ENCODE peak calls at places on chromosomes 12 and 14, in seven cellular contexts. K is effector memory CD4-positive, alpha-beta T cell; D is tibial artery; Z is aorta; S is A673; O is stomach; R is mammary epithelial cell. X is an unnamed sample. For H3K4me1 and H3K27me3, the result is how much of the 10 kb centered on the place peaks cover.

GRCh38 chr12:41850046-41850445 is 294.6 kb downstream of the GXYLT1 start:
- DNase-seq in O (no peak), Z (no peak), D (no peak), K (no peak), R (no peak), S (peak), X (no peak)

GRCh38 chr12:88931598-88931997 is 351.3 kb upstream of the KITLG start:
- DNase-seq in D (no peak), K (no peak), O (no peak), S (no peak), Z (no peak), R (no peak), X (no peak)

GRCh38 chr12:40144023-40144422 is 38.1 kb upstream of the SLC2A13 start:
- DNase-seq in D (no peak), K (no peak), O (no peak), S (no peak), Z (peak), R (no peak), X (no peak)

GRCh38 chr12:106954462-106955376 is 988 bp upstream of the TMEM263 start:
- DNase-seq in S (no peak), R (peak), Z (peak), K (no peak), D (peak), O (no peak), X (peak)

GRCh38 chr14:21997300-21997699 is 323.7 kb upstream of the OR4E1 start:
- DNase-seq in S (peak), O (no peak), Z (no peak), D (no peak), K (no peak), R (peak), X (no peak)

GRCh38 chr14:53285064-53285463 is 131.9 kb upstream of the DDHD1 start:
- DNase-seq in O (no peak), D (no peak), Z (no peak), R (no peak), S (no peak), K (no peak), X (no peak)

GRCh38 chr12:8609061-8609570 is 3.5 kb downstream of the AICDA start:
- DNase-seq in O (no peak), D (no peak), R (peak), S (peak), K (no peak), Z (no peak), X (no peak)

GRCh38 chr14:56273151-56273550 is 154.9 kb downstream of the PELI2 start:
- DNase-seq in O (no peak), R (no peak), S (no peak), K (no peak), Z (no peak), D (no peak), X (no peak)

GRCh38 chr14:65373011-65373670 is 39.4 kb upstream of the FUT8 start:
- DNase-seq in D (no peak), R (peak), O (no peak), K (no peak), S (no peak), Z (no peak), X (no peak)

GRCh38 chr12:122891661-122892525 is 4.0 kb downstream of the VPS37B start:
- DNase-seq in R (peak), Z (no peak), S (peak), O (no peak), D (no peak), K (no peak), X (no peak)

GRCh38 chr12:62472472-62472871 is 5.8 kb downstream of the MON2 start:
- DNase-seq in O (no peak), K (no peak), R (no peak), D (no peak), S (no peak), Z (no peak), X (no peak)

GRCh38 chr12:94753071-94753779 is 102.9 kb upstream of the TMCC3 start:
- DNase-seq in O (no peak), R (peak), Z (no peak), S (no peak), K (no peak), D (no peak), X (no peak)

GRCh38 chr14:68848253-68848652 is 55.4 kb upstream of the ZFP36L1 start:
- DNase-seq in Z (no peak), R (no peak), S (no peak), D (no peak), O (no peak), K (no peak), X (no peak)

GRCh38 chr14:69685217-69685616 is 73.8 kb downstream of the SUSD6 start:
- DNase-seq in K (no peak), S (no peak), Z (no peak), R (peak), D (no peak), O (no peak), X (peak)

GRCh38 chr12:108390495-108391203 is 51.5 kb upstream of the CMKLR1 start:
- DNase-seq in S (peak), Z (no peak), K (no peak), D (no peak), R (no peak), O (no peak), X (no peak)

GRCh38 chr14:84527706-84528105 is 1002.2 kb upstream of the FLRT2 start:
- DNase-seq in O (no peak), K (no peak), R (no peak), D (no peak), S (peak), Z (no peak), X (no peak)

GRCh38 chr14:37819155-37820015 is 224.0 kb downstream of the TTC6 start:
- DNase-seq in S (no peak), R (peak), Z (no peak), O (no peak), D (no peak), K (no peak), X (no peak)

GRCh38 chr12:49389092-49389703 is 21.9 kb downstream of the SPATS2 start:
- DNase-seq in Z (peak), K (peak), S (no peak), R (no peak), O (peak), D (no peak), X (no peak)

GRCh38 chr12:46442239-46442638 is 69.7 kb upstream of the SLC38A2 start:
- DNase-seq in O (no peak), K (no peak), D (no peak), R (peak), S (peak), Z (no peak), X (no peak)
- H3K4me1 ChIP-seq in O (under half), K (under half), D (under half), R (half or more), S (half or more), Z (under half), X (half or more)

GRCh38 chr12:117361905-117362304 is 479 bp upstream of the NOS1 start:
- DNase-seq in K (no peak), R (no peak), S (no peak), Z (no peak), O (no peak), D (no peak), X (no peak)
- H3K27me3 ChIP-seq in K (under half), R (under half), S (under half), Z (under half), O (half or more), D (half or more), X (under half)

DNA sequence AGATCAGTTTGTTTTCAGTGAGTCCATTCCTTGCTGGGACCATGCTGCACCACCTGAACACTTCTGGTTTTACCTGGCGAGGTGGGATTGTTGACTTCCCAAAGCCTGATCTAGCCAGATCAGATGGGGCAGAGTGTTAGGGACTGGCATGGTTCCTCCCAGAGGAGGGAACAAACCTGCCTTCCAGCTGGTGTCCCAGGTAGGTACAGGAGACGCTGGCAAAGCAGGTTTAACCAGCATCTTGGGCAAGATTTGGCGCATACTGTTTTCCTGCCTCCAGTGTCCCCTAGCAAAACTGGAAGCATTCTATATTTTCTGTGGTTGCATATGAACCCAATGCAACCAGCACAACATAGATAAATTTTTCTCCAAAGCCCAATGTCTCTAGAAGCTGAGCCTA is 14.6 kb upstream of the FOS start:
- DNase-seq in O (no peak), S (no peak), D (peak), Z (no peak), R (no peak), K (no peak), X (no peak)
- H3K27ac ChIP-seq in O (no peak), S (no peak), D (no peak), Z (no peak), R (no peak), K (no peak), X (no peak)

DNA sequence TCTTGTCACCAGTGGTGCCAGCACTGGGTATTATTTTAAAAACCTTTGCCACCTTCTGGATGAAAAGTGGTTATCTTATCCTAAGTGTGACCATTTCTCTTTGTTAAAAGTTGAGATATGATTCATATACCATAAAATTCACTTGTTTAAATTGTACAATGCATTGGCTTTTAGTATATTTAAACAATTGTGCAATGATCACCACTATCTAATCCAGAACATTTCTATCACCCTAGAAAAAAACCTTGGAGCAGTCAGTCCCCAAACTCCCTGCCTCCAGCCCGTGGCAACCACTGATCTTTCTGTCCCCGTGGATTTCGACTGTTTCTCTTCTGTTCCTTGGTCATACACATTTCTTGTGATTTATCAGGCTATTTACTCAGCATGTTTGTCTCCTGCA is 28.3 kb downstream of the SH2B3 start:
- DNase-seq in S (no peak), K (no peak), O (no peak), D (no peak), R (no peak), Z (peak), X (no peak)
- H3K4me1 ChIP-seq in S (half or more), K (half or more), O (half or more), D (under half), R (half or more), Z (under half), X (half or more)

GRCh38 chr12:114687802-114688201 is 3.8 kb upstream of the TBX3 start:
- DNase-seq in K (no peak), Z (no peak), O (no peak), S (no peak), D (no peak), R (no peak), X (no peak)
- H3K27me3 ChIP-seq in K (under half), Z (under half), O (half or more), S (half or more), D (half or more), R (under half), X (under half)

GRCh38 chr12:11779286-11779685 is 129.8 kb downstream of the ETV6 start:
- DNase-seq in Z (no peak), S (no peak), K (no peak), O (no peak), D (no peak), R (no peak), X (no peak)
- H3K27ac ChIP-seq in Z (peak), S (peak), K (no peak), O (peak), D (peak), R (no peak), X (no peak)

DNA sequence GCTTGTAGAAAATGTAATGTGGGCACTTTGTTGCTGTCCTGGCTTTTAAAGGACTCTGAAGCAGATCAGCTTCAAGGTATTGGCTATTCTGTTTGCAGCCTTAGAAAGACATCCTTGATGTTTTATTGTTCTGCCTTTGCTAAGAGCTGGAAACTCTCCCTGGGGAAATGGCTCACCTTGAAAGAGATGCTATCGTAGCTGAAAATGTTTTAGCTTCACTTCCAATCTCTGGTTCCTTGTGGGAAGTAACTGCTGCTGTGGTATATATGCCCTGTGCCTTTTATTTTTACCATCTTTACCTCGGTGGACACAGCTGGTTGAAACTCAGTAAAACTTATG is 124.4 kb upstream of the HIF1A start:
- DNase-seq in R (no peak), D (no peak), S (no peak), K (no peak), Z (no peak), O (no peak), X (no peak)
- H3K4me1 ChIP-seq in R (half or more), D (half or more), S (under half), K (under half), Z (under half), O (under half), X (half or more)

GRCh38 chr12:75481013-75481705 is 604 bp downstream of the GLIPR1 start:
- DNase-seq in S (no peak), K (no peak), O (no peak), Z (no peak), R (no peak), D (no peak), X (no peak)

GRCh38 chr12:75482636-75483035 is 2.1 kb downstream of the GLIPR1 start:
- DNase-seq in S (peak), K (no peak), Z (no peak), R (no peak), O (no peak), D (no peak), X (no peak)

GRCh38 chr12:75483411-75483810 is 2.9 kb downstream of the GLIPR1 start:
- DNase-seq in S (no peak), K (no peak), D (no peak), Z (no peak), R (no peak), O (no peak), X (no peak)

GRCh38 chr12:75480469-75480949 is at the start of gene GLIPR1:
- DNase-seq in S (peak), K (peak), O (peak), Z (peak), D (peak), R (peak), X (peak)

GRCh38 chr12:75481774-75482173 is 1.2 kb downstream of the GLIPR1 start:
- DNase-seq in Z (no peak), O (no peak), K (no peak), S (no peak), D (no peak), R (peak), X (no peak)
- H3K27me3 ChIP-seq in Z (under half), O (under half), K (under half), S (under half), D (under half), R (under half), X (under half)